ENCODE peak calls at places on chromosomes 11 and 22, in four cellular contexts. T, D, C and U are unnamed samples.

GRCh38 chr11:20068691-20069090 is 91.6 kb downstream of the DBX1 start:
- DNase-seq in T (no peak), D (no peak), C (no peak), U (no peak)

GRCh38 chr22:41768420-41768819 is 32.1 kb upstream of the CCDC134 start:
- DNase-seq in T (no peak), D (peak; percentile 34), C (peak; percentile 25), U (peak; percentile 68)

GRCh38 chr11:122038543-122038942 is 77.5 kb downstream of the BLID start:
- DNase-seq in T (no peak), D (peak; percentile 93), C (peak; percentile 23), U (peak; percentile 87)

GRCh38 chr11:131667566-131667965 is 297.2 kb downstream of the NTM start:
- DNase-seq in T (no peak), D (no peak), C (no peak), U (no peak)

GRCh38 chr22:38236786-38237185 is 35.0 kb downstream of the MAFF start:
- DNase-seq in T (no peak), D (no peak), C (peak; percentile 83), U (no peak)

GRCh38 chr11:2535673-2536439 is 91.0 kb downstream of the KCNQ1 start:
- DNase-seq in T (no peak), D (no peak), C (no peak), U (no peak)

GRCh38 chr11:129248618-129249017 is 56.5 kb upstream of the ARHGAP32 start:
- DNase-seq in T (no peak), D (peak; percentile 80), C (peak; percentile 82), U (peak; percentile 57)

GRCh38 chr11:126113963-126114362 is 51.3 kb upstream of the CDON start:
- DNase-seq in T (no peak), D (no peak), C (no peak), U (no peak)

GRCh38 chr11:34606326-34607120 is 14.4 kb upstream of the EHF start:
- DNase-seq in T (no peak), D (no peak), C (no peak), U (no peak)

GRCh38 chr11:65559951-65560537 is 1.9 kb upstream of the LTBP3 start:
- DNase-seq in T (no peak), D (peak; percentile 53), C (peak; percentile 98), U (peak; percentile 59)

GRCh38 chr22:26259510-26259909 is 90.2 kb downstream of the SEZ6L start:
- DNase-seq in T (no peak), D (peak; percentile 8), C (peak; percentile 20), U (peak; percentile 13)

GRCh38 chr11:134957540-134958335 is 545.7 kb upstream of the B3GAT1 start:
- DNase-seq in T (no peak), D (no peak), C (no peak), U (no peak)

GRCh38 chr11:74720596-74721478 is 10.4 kb downstream of the CHRDL2 start:
- DNase-seq in T (no peak), D (peak; percentile 89), C (no peak), U (peak; percentile 29)

GRCh38 chr11:2144549-2145220 is 5.5 kb upstream of the IGF2 start:
- DNase-seq in T (no peak), D (no peak), C (no peak), U (no peak)

GRCh38 chr11:13831707-13832106 is 130.8 kb upstream of the SPON1 start:
- DNase-seq in T (no peak), D (no peak), C (peak; percentile 18), U (no peak)

GRCh38 chr11:11555228-11555627 is 66.6 kb downstream of the GALNT18 start:
- DNase-seq in T (peak; percentile 63), D (no peak), C (no peak), U (no peak)

GRCh38 chr22:19265779-19266178 is 25.7 kb downstream of the CLTCL1 start:
- DNase-seq in T (no peak), D (no peak), C (no peak), U (no peak)

GRCh38 chr11:68664141-68664540 is 20.2 kb upstream of the GAL start:
- DNase-seq in T (no peak), D (no peak), C (no peak), U (no peak)

GRCh38 chr11:86456075-86456939 is 81.6 kb downstream of the CCDC81 start:
- DNase-seq in T (peak; percentile 75), D (peak; percentile 80), C (peak; percentile 89), U (peak; percentile 88)

GRCh38 chr11:7955191-7955590 is 10.1 kb downstream of the NLRP10 start:
- DNase-seq in T (no peak), D (no peak), C (peak; percentile 39), U (no peak)

GRCh38 chr11:20610825-20611224 is 11.4 kb downstream of the SLC6A5 start:
- DNase-seq in T (no peak), D (no peak), C (no peak), U (peak; percentile 74)

GRCh38 chr11:110296226-110297081 is at the start of gene RDX:
- DNase-seq in T (peak; percentile 97), D (peak; percentile 63), C (peak; percentile 88), U (peak; percentile 70)

GRCh38 chr22:17970205-17970708 is 54.1 kb downstream of the MICAL3 start:
- DNase-seq in T (no peak), D (peak; percentile 85), C (no peak), U (peak; percentile 35)

GRCh38 chr11:108983621-108984020 is 318.8 kb downstream of the DDX10 start:
- DNase-seq in T (no peak), D (no peak), C (no peak), U (peak; percentile 61)

GRCh38 chr11:86987687-86988086 is 32.5 kb upstream of the FZD4 start:
- DNase-seq in T (no peak), D (no peak), C (no peak), U (no peak)

GRCh38 chr11:102476812-102477211 is 24.2 kb upstream of the TMEM123 start:
- DNase-seq in T (no peak), D (peak; percentile 22), C (peak; percentile 81), U (peak; percentile 22)

GRCh38 chr22:26800858-26801257 is 143.5 kb downstream of the MIAT start:
- DNase-seq in T (peak; percentile 39), D (peak; percentile 76), C (no peak), U (peak; percentile 7)

GRCh38 chr22:22894740-22895731 is 7.4 kb downstream of the IGLL5 start:
- DNase-seq in T (no peak), D (no peak), C (no peak), U (no peak)
- H3K4me3 ChIP-seq in T (no peak overlapping the region), D (no peak overlapping the region), C (no peak overlapping the region), U (no peak overlapping the region)

DNA sequence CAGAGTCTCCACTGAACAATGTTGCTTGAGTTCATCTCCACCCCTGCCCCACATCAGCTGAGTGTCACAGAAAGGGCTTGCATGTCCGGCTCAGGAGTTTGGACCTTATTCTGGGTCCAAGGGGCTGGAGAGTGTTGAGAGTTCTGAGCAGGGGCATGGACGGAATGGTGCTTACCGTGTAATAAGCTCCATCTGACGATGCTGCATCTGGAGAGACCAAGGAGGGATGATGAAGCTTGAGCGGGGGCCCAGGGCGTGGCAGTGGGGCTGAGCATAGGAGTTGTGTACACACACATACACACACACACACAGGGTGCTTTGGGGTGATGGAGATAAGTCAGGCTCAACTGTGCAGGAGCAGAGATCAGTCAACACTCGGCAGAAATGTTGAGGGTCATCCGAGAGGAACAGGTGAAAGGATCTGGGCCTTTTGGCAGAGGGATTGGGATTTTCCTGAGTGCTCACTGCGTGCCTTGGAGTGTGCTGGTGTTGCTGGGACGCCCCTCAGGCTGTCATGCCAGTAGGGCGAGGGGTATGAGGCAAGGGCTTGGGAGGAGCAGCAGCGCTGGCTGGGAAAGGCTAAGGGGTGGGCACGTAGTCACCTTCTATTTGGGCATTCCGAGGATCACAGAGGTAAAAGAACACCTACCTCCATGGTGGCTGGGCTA is 2.3 kb downstream of the USP35 start:
- DNase-seq in T (no peak), D (no peak), C (no peak), U (no peak)
- H3K4me3 ChIP-seq in T (no peak overlapping the region), D (no peak overlapping the region), C (no peak overlapping the region), U (no peak overlapping the region)

DNA sequence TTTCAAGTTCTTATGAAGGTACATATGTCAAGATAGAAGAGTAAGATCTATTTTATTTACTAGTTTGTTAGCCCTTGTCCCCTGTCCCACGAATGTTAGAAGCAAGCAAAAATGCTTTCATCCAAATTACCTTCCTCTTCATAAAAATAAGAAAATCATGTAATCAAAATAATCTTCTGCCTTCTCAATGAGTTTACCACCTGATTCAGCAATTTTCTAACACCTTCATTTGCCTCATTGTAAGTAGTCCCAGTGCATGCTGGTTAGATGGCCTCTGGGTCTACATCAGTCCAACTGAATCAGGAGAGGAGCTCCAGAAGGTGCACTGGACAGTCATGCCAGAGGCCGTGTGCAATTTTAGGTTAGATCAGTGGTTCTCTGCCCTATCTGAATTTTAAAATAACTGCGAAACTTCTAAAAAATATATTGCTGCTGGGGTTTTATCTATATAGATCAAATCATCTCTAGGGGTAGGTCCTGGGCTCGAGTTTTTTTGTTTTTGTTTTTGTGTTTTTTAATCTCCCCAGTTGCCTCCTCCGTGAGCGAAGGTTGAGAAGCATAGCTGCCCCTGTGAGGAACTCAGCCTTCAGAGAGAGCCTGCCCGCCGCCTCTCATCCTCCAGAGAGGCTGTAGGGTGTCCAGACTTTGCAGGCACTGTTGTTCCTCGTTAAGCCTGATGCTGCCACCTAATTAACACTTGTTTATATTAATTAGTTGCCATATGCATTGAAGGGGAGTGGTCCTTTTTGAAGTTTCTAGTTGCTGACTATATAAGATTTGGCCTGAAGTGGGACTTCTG is 32.2 kb downstream of the C22orf31 start:
- DNase-seq in T (no peak), D (no peak), C (no peak), U (no peak)
- H3K4me3 ChIP-seq in T (no peak overlapping the region), D (no peak overlapping the region), C (no peak overlapping the region), U (no peak overlapping the region)

DNA sequence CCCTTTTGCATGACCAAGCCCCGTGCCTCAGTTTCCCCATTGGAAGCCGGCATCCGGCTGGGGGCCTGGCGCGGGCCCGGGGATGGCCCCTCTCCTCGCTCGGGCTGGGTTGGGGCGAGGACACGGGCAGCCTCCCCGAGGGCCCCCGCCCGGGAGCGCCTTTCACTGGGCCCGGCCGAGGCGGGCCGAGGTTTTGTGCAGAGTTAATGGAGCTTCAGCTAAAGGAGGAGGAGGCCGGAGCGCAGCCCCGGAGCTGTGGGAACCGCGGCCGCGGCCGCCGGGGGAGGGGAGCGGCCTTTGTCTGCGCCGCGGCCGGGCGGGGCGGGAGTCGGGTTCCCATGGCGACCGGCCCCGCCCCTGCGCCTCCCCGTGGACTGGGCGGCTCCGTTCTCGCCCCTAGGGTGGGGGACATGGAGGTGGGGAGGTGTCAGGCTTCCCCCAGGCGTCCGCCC is 1.4 kb upstream of the MAPK11 start:
- DNase-seq in T (peak; percentile 93), D (peak; percentile 38), C (peak; percentile 56), U (peak; percentile 56)
- H3K4me3 ChIP-seq in T (peak overlapping the region; percentile 71), D (no peak overlapping the region), C (peak overlapping the region; percentile 68), U (peak overlapping the region; percentile 47)

GRCh38 chr22:46735747-46736608 is 2.1 kb downstream of the CERK start:
- DNase-seq in T (peak; percentile 63), D (no peak), C (no peak), U (no peak)
- H3K4me3 ChIP-seq in T (peak overlapping the region; percentile 96), D (no peak overlapping the region), C (no peak overlapping the region), U (peak overlapping the region; percentile 69)

DNA sequence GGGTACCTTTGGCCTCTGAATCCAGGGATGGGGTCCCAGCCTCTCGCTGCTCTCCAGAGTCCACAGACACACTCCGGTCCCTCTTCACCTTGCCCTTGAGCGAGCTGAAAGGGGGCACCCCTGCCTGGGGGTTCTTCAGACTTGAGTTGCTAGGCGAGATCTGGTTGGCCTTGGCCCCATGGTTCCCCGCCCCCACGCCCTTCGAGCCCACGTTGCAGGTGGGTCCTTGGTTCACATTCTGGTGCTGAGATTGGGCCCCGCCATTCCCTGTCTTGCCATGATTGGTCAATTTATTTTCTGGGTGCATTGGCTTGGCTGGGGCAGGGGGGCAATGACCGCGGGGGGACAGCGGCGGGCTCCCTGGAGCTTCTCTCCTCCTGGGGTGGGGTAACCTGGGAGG is 17.5 kb downstream of the BCL9L start:
- DNase-seq in T (no peak), D (no peak), C (no peak), U (no peak)
- H3K4me3 ChIP-seq in T (no peak overlapping the region), D (no peak overlapping the region), C (no peak overlapping the region), U (no peak overlapping the region)